ENCODE peak calls at places on chromosome 9, in seven cellular contexts. F is AG09319, N is heart left ventricle, R is H1, D is WTC11, C is breast epithelium, B is cardiac muscle cell. O is an unnamed sample.

GRCh38 chr9:109016132-109016531 is 2.8 kb upstream of the CTNNAL1 start:
- DNase-seq in N (no peak), B (no peak), F (no peak), R (no peak), D (no peak), C (no peak), O (no peak)

GRCh38 chr9:137974746-137975526 is 97.4 kb downstream of the CACNA1B start:
- DNase-seq in D (no peak), B (no peak), N (no peak), F (no peak), C (no peak), R (no peak), O (no peak)

GRCh38 chr9:117772960-117773359 is 68.8 kb downstream of the TLR4 start:
- DNase-seq in C (no peak), F (no peak), R (no peak), D (no peak), B (peak), N (no peak), O (no peak)

GRCh38 chr9:126419475-126419874 is 92.8 kb downstream of the MVB12B start:
- DNase-seq in F (no peak), R (no peak), D (no peak), C (no peak), N (peak), B (no peak), O (no peak)

GRCh38 chr9:22049411-22049810 is 40.3 kb upstream of the CDKN2B start:
- DNase-seq in C (no peak), R (no peak), D (no peak), B (peak), F (no peak), N (no peak), O (no peak)

GRCh38 chr9:99181621-99182020 is 40.1 kb downstream of the ALG2 start:
- DNase-seq in C (no peak), F (no peak), R (no peak), N (no peak), B (peak), D (no peak), O (no peak)

GRCh38 chr9:100430286-100430940 is 3.5 kb downstream of the MSANTD3 start:
- DNase-seq in N (no peak), R (no peak), B (no peak), D (no peak), C (no peak), F (no peak), O (no peak)

GRCh38 chr9:124558777-124559470 is 51.7 kb upstream of the NR5A1 start:
- DNase-seq in D (no peak), N (no peak), B (no peak), F (no peak), C (no peak), R (no peak), O (no peak)

GRCh38 chr9:127723450-127723849 is 7.6 kb downstream of the TTC16 start:
- DNase-seq in B (peak), R (no peak), F (peak), N (no peak), C (no peak), D (no peak), O (no peak)

GRCh38 chr9:137339606-137340462 is 37.8 kb upstream of the NRARP start:
- DNase-seq in B (peak), C (no peak), R (no peak), N (no peak), D (no peak), F (no peak), O (no peak)

GRCh38 chr9:116633444-116633843 is 53.7 kb upstream of the TRIM32 start:
- DNase-seq in R (no peak), B (peak), C (no peak), D (no peak), N (no peak), F (no peak), O (no peak)

GRCh38 chr9:134621558-134622110 is 20.0 kb upstream of the COL5A1 start:
- DNase-seq in F (no peak), D (peak), C (no peak), N (no peak), B (no peak), R (no peak), O (no peak)

GRCh38 chr9:134620751-134621557 is 20.6 kb upstream of the COL5A1 start:
- DNase-seq in F (no peak), D (peak), C (no peak), B (no peak), N (no peak), R (peak), O (no peak)

GRCh38 chr9:134619456-134619982 is 22.1 kb upstream of the COL5A1 start:
- DNase-seq in R (peak), N (no peak), C (no peak), F (no peak), D (no peak), B (no peak), O (no peak)

GRCh38 chr9:134618823-134619454 is 22.7 kb upstream of the COL5A1 start:
- DNase-seq in B (no peak), R (no peak), C (no peak), D (peak), F (no peak), N (no peak), O (no peak)

GRCh38 chr9:134619983-134620612 is 21.5 kb upstream of the COL5A1 start:
- DNase-seq in N (no peak), C (no peak), R (peak), D (peak), F (no peak), B (no peak), O (no peak)
- TF ChIP-seq CTCF in N (no peak), C (no peak), R (no peak), D (no peak), F (no peak), B (no peak), O (no peak)

GRCh38 chr9:96245399-96245798 is 56.6 kb downstream of the HSD17B3 start:
- DNase-seq in C (no peak), N (no peak), D (peak), R (peak), F (no peak), B (no peak), O (peak)
- TF ChIP-seq CTCF in C (no peak), N (no peak), D (peak), R (peak), F (no peak), B (no peak), O (peak)

DNA sequence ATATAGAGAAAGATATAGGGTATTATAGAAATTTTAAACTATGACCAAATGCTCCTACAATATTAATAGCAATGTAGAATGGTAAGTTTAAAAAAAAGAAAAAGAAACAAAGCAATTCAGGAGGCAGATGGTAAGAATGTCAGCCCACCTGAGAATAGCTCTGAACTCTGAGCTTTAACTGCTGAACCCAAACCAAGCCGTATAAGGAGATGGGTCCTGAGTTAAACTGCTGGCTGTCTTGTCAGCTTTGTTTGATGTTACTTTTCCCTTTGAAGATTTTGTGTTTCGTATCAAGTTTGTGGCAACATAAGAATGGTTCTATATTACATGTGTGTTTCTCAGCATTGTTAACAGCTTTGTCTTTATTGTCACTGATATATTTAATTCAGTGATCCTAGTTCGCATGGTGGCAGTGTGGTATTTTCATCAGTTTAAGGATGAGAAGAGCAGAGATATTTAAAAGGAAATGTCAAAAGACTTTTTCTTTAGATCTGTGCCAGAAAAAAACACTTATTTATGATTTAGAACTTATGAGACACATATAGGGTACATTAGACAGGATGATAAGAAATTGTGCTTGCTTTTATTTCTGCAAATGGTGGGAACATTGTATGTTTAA is 390.1 kb downstream of the CCDC171 start:
- DNase-seq in N (no peak), D (no peak), B (peak), F (no peak), R (no peak), C (no peak), O (no peak)
- TF ChIP-seq CTCF in N (no peak), D (no peak), B (no peak), F (no peak), R (no peak), C (no peak), O (no peak)

DNA sequence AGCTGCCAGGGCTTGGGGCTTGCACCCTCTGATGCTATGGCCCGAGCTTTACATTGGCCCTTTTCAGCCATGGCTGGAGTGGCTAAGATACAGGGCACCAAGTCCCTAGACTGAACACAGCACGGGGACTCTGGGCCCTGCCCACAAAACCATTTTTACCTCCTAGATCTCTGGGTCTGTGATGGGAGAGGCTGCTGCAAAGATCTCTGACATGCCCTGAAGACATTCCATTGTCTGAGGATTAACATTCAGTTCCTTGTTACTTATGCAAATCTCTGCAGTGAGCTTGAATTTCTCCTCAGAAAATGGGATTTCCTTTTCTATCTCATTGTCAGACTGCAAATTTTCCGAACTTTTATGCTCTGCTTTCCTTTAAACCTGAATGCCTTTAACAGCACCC is 337.0 kb upstream of the SMC2 start:
- DNase-seq in N (no peak), C (no peak), F (no peak), D (no peak), B (no peak), R (no peak), O (no peak)
- TF ChIP-seq CTCF in N (no peak), C (no peak), F (no peak), D (no peak), B (no peak), R (no peak), O (no peak)